ENCODE peak calls at places on chromosomes 16 and 17, in four cellular contexts. One of them, this sample, is unnamed.

GRCh38 chr16:2469399-2470233 is 1.5 kb upstream of the NTN3 start:
- DNase-seq in psoas muscle: no peak
- DNase-seq in foreskin fibroblast: no peak
- DNase-seq in left lung: no peak
- DNase-seq in this sample: no peak

GRCh38 chr17:63568563-63568962 is 18.3 kb downstream of the DCAF7 start:
- DNase-seq in psoas muscle: no peak
- DNase-seq in left lung: no peak
- DNase-seq in foreskin fibroblast: no peak
- DNase-seq in this sample: no peak

GRCh38 chr17:58658804-58659713 is 32.8 kb downstream of the TEX14 start:
- DNase-seq in psoas muscle: peak
- DNase-seq in foreskin fibroblast: peak
- DNase-seq in left lung: peak
- DNase-seq in this sample: peak

GRCh38 chr16:75064403-75065148 is 52.0 kb downstream of the LDHD start:
- DNase-seq in left lung: peak
- DNase-seq in psoas muscle: no peak
- DNase-seq in foreskin fibroblast: no peak
- DNase-seq in this sample: no peak

GRCh38 chr17:66944365-66945203 is 19.9 kb upstream of the CACNG4 start:
- DNase-seq in psoas muscle: no peak
- DNase-seq in left lung: peak
- DNase-seq in foreskin fibroblast: no peak
- DNase-seq in this sample: no peak

GRCh38 chr16:57611184-57611583 is 17.2 kb upstream of the ADGRG1 start:
- DNase-seq in foreskin fibroblast: peak
- DNase-seq in left lung: no peak
- DNase-seq in psoas muscle: no peak
- DNase-seq in this sample: no peak

GRCh38 chr17:1147664-1148063 is 32.1 kb downstream of the ABR start:
- DNase-seq in left lung: peak
- DNase-seq in foreskin fibroblast: peak
- DNase-seq in psoas muscle: no peak
- DNase-seq in this sample: peak

GRCh38 chr17:1252203-1252608 is 18.0 kb upstream of the BHLHA9 start:
- DNase-seq in left lung: no peak
- DNase-seq in foreskin fibroblast: no peak
- DNase-seq in psoas muscle: no peak
- DNase-seq in this sample: no peak

GRCh38 chr17:56708220-56708567 is 114.7 kb downstream of the NOG start:
- DNase-seq in foreskin fibroblast: no peak
- DNase-seq in psoas muscle: no peak
- DNase-seq in left lung: no peak
- DNase-seq in this sample: no peak

GRCh38 chr16:26673011-26673410 is 393.7 kb upstream of the C16orf82 start:
- DNase-seq in psoas muscle: no peak
- DNase-seq in left lung: no peak
- DNase-seq in foreskin fibroblast: no peak
- DNase-seq in this sample: no peak

GRCh38 chr17:42804918-42805367 is 6.3 kb downstream of the CNTD1 start:
- DNase-seq in left lung: no peak
- DNase-seq in foreskin fibroblast: no peak
- DNase-seq in psoas muscle: no peak
- DNase-seq in this sample: peak

GRCh38 chr16:78353610-78354009 is 254.2 kb downstream of the WWOX start:
- DNase-seq in left lung: no peak
- DNase-seq in psoas muscle: no peak
- DNase-seq in foreskin fibroblast: no peak
- DNase-seq in this sample: no peak

GRCh38 chr16:12141073-12141472 is 164.5 kb downstream of the SNX29 start:
- DNase-seq in psoas muscle: no peak
- DNase-seq in left lung: no peak
- DNase-seq in foreskin fibroblast: no peak
- DNase-seq in this sample: no peak

GRCh38 chr17:49498037-49498615 is 3.0 kb downstream of the NGFR start:
- DNase-seq in left lung: no peak
- DNase-seq in foreskin fibroblast: no peak
- DNase-seq in psoas muscle: no peak
- DNase-seq in this sample: no peak

GRCh38 chr16:28292731-28293588 is 635 bp downstream of the SBK1 start:
- DNase-seq in foreskin fibroblast: no peak
- DNase-seq in psoas muscle: peak
- DNase-seq in left lung: no peak
- DNase-seq in this sample: peak

GRCh38 chr17:2724783-2725164 is 13.2 kb upstream of the CLUH start:
- DNase-seq in psoas muscle: no peak
- DNase-seq in left lung: no peak
- DNase-seq in foreskin fibroblast: no peak
- DNase-seq in this sample: no peak

GRCh38 chr16:69611103-69611640 is 45.4 kb downstream of the NFAT5 start:
- DNase-seq in left lung: no peak
- DNase-seq in psoas muscle: no peak
- DNase-seq in foreskin fibroblast: no peak
- DNase-seq in this sample: no peak

GRCh38 chr16:17512636-17513220 is 42.0 kb upstream of the XYLT1 start:
- DNase-seq in left lung: no peak
- DNase-seq in psoas muscle: no peak
- DNase-seq in foreskin fibroblast: peak
- DNase-seq in this sample: no peak

GRCh38 chr17:43723697-43724359 is 34.8 kb downstream of the SOST start:
- DNase-seq in foreskin fibroblast: peak
- DNase-seq in psoas muscle: peak
- DNase-seq in left lung: no peak
- DNase-seq in this sample: no peak

GRCh38 chr16:30743690-30744089 is 4.5 kb upstream of the PHKG2 start:
- DNase-seq in left lung: no peak
- DNase-seq in foreskin fibroblast: no peak
- DNase-seq in psoas muscle: peak
- DNase-seq in this sample: no peak

GRCh38 chr17:62740066-62740465 is 68.0 kb downstream of the MARCHF10 start:
- DNase-seq in left lung: no peak
- DNase-seq in foreskin fibroblast: peak
- DNase-seq in psoas muscle: no peak
- DNase-seq in this sample: no peak

GRCh38 chr17:50675627-50676026 is 32.1 kb downstream of the ANKRD40 start:
- DNase-seq in psoas muscle: no peak
- DNase-seq in left lung: no peak
- DNase-seq in foreskin fibroblast: no peak
- DNase-seq in this sample: peak

GRCh38 chr16:10671729-10672128 is 23.0 kb downstream of the TEKT5 start:
- DNase-seq in left lung: no peak
- DNase-seq in psoas muscle: no peak
- DNase-seq in foreskin fibroblast: no peak
- DNase-seq in this sample: no peak

GRCh38 chr16:54628796-54629625 is 301.7 kb upstream of the IRX5 start:
- DNase-seq in foreskin fibroblast: no peak
- DNase-seq in left lung: peak
- DNase-seq in psoas muscle: no peak
- DNase-seq in this sample: no peak

GRCh38 chr16:66695474-66695934 is 1.0 kb downstream of the CMTM4 start:
- DNase-seq in left lung: no peak
- DNase-seq in psoas muscle: no peak
- DNase-seq in foreskin fibroblast: no peak
- DNase-seq in this sample: no peak

GRCh38 chr16:60295451-60295850 is 1561.3 kb upstream of the GOT2 start:
- DNase-seq in foreskin fibroblast: no peak
- DNase-seq in left lung: no peak
- DNase-seq in psoas muscle: no peak
- DNase-seq in this sample: no peak

GRCh38 chr16:56530872-56531271 is 11.0 kb upstream of the BBS2 start:
- DNase-seq in foreskin fibroblast: no peak
- DNase-seq in psoas muscle: no peak
- DNase-seq in left lung: no peak
- DNase-seq in this sample: no peak

GRCh38 chr17:57420674-57421392 is 164.5 kb downstream of the MSI2 start:
- DNase-seq in foreskin fibroblast: peak
- DNase-seq in left lung: no peak
- DNase-seq in psoas muscle: no peak
- DNase-seq in this sample: peak

GRCh38 chr16:29315046-29315445 is 91.5 kb downstream of the NPIPB11 start:
- DNase-seq in left lung: no peak
- DNase-seq in psoas muscle: no peak
- DNase-seq in foreskin fibroblast: no peak
- DNase-seq in this sample: no peak

GRCh38 chr16:57873218-57873617 is 70.9 kb upstream of the KIFC3 start:
- DNase-seq in foreskin fibroblast: no peak
- DNase-seq in left lung: no peak
- DNase-seq in psoas muscle: no peak
- DNase-seq in this sample: no peak

GRCh38 chr17:37570527-37571093 is 38.6 kb downstream of the SYNRG start:
- DNase-seq in foreskin fibroblast: peak
- DNase-seq in left lung: peak
- DNase-seq in psoas muscle: no peak
- DNase-seq in this sample: peak

GRCh38 chr16:89837014-89837546 is 8.8 kb downstream of the SPIRE2 start:
- DNase-seq in foreskin fibroblast: no peak
- DNase-seq in left lung: no peak
- DNase-seq in psoas muscle: no peak
- DNase-seq in this sample: no peak

GRCh38 chr16:73846292-73846849 is 450.2 kb upstream of the PSMD7 start:
- DNase-seq in psoas muscle: no peak
- DNase-seq in left lung: no peak
- DNase-seq in foreskin fibroblast: no peak
- DNase-seq in this sample: no peak

GRCh38 chr16:8655184-8655717 is 19.2 kb upstream of the ABAT start:
- DNase-seq in left lung: no peak
- DNase-seq in foreskin fibroblast: no peak
- DNase-seq in psoas muscle: no peak
- DNase-seq in this sample: no peak

GRCh38 chr17:42682400-42683384 is at the start of gene CNTNAP1:
- DNase-seq in psoas muscle: peak
- DNase-seq in foreskin fibroblast: peak
- DNase-seq in left lung: peak
- DNase-seq in this sample: peak

GRCh38 chr16:74736531-74737157 is 36.0 kb upstream of the MLKL start:
- DNase-seq in psoas muscle: peak
- DNase-seq in foreskin fibroblast: no peak
- DNase-seq in left lung: no peak
- DNase-seq in this sample: no peak

GRCh38 chr17:19867654-19868395 is at the start of gene ULK2:
- DNase-seq in left lung: peak
- DNase-seq in foreskin fibroblast: peak
- DNase-seq in psoas muscle: peak
- DNase-seq in this sample: peak

GRCh38 chr16:22770866-22771265 is 43.1 kb upstream of the HS3ST2 start:
- DNase-seq in foreskin fibroblast: no peak
- DNase-seq in left lung: no peak
- DNase-seq in psoas muscle: no peak
- DNase-seq in this sample: no peak

GRCh38 chr17:77736721-77737120 is 221.8 kb upstream of the TNRC6C start:
- DNase-seq in left lung: no peak
- DNase-seq in foreskin fibroblast: no peak
- DNase-seq in psoas muscle: no peak
- DNase-seq in this sample: no peak

GRCh38 chr17:79008666-79009387 is 737 bp downstream of the CANT1 start:
- DNase-seq in foreskin fibroblast: no peak
- DNase-seq in left lung: peak
- DNase-seq in psoas muscle: no peak
- DNase-seq in this sample: peak

DNA sequence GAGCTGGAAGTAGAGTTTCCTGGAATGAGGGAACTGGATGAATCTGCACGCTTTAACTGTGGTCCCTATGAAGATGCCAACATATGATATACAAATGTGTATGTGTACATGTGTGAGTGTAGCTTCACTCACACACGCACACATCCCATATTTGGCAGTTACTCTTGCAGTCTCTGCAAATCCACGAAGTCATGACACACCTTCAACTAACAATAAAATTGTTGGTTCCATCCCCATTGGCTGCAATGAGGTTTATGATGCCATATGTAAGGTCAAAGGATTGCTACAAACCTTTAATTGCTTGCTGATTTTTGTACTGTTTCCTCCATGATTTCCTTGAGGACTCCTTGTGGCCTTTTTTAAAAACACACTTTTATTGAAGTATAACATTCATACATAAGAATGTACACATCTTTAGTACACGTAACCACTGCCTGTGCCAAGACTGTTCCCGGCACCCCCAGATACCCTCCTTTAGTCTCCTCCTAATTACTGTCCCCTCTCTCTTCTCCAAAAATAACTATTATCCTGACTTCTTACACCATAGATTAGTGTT is 22.0 kb downstream of the MYO1D start:
- DNase-seq in foreskin fibroblast: no peak
- DNase-seq in left lung: no peak
- DNase-seq in psoas muscle: no peak
- DNase-seq in this sample: no peak
- TF ChIP-seq CTCF in foreskin fibroblast: no peak
- TF ChIP-seq CTCF in left lung: no peak
- TF ChIP-seq CTCF in psoas muscle: no peak
- TF ChIP-seq CTCF in this sample: no peak

GRCh38 chr17:32007463-32008298 is 498 bp downstream of the LRRC37B start:
- DNase-seq in psoas muscle: no peak
- DNase-seq in left lung: peak
- DNase-seq in foreskin fibroblast: peak
- DNase-seq in this sample: no peak
- TF ChIP-seq CTCF in psoas muscle: no peak
- TF ChIP-seq CTCF in left lung: no peak
- TF ChIP-seq CTCF in foreskin fibroblast: no peak
- TF ChIP-seq CTCF in this sample: no peak

DNA sequence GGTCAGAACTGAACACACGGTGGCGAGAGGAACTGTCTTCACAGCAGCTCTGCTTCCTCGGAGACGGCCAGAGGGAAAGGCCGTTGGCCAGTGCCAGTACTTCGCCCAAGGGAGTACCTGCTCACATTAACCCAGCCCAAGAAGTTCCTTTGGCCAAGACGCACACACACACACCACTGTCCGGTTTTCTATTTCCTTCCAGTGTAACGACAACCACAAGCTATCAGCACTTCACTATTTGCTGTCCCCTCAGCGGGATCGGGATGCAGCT is 735 bp upstream of the GGNBP2 start:
- DNase-seq in psoas muscle: peak
- DNase-seq in foreskin fibroblast: peak
- DNase-seq in left lung: peak
- DNase-seq in this sample: peak
- TF ChIP-seq CTCF in psoas muscle: no peak
- TF ChIP-seq CTCF in foreskin fibroblast: peak
- TF ChIP-seq CTCF in left lung: no peak
- TF ChIP-seq CTCF in this sample: no peak

GRCh38 chr17:3907483-3908216 is 8.6 kb downstream of the P2RX1 start:
- DNase-seq in psoas muscle: no peak
- DNase-seq in foreskin fibroblast: no peak
- DNase-seq in left lung: no peak
- DNase-seq in this sample: no peak
- TF ChIP-seq CTCF in psoas muscle: no peak
- TF ChIP-seq CTCF in foreskin fibroblast: peak
- TF ChIP-seq CTCF in left lung: no peak
- TF ChIP-seq CTCF in this sample: peak

GRCh38 chr17:13230350-13230900 is 212.6 kb upstream of the ELAC2 start:
- DNase-seq in foreskin fibroblast: no peak
- DNase-seq in left lung: no peak
- DNase-seq in psoas muscle: no peak
- DNase-seq in this sample: no peak
- TF ChIP-seq CTCF in foreskin fibroblast: no peak
- TF ChIP-seq CTCF in left lung: no peak
- TF ChIP-seq CTCF in psoas muscle: no peak
- TF ChIP-seq CTCF in this sample: no peak